ENCODE peak calls at places on chromosomes 5 and 9, in nine cellular contexts. U, I, M, W, F, C, Y, R and K are unnamed samples.

GRCh38 chr9:68981825-68982224 is 32.1 kb downstream of the PRKACG start:
- DNase-seq in U (peak), I (no peak), M (no peak), W (peak), F (no peak), C (peak), Y (no peak), R (no peak), K (no peak)

GRCh38 chr9:127955294-127956015 is 17.8 kb upstream of the DPM2 start:
- DNase-seq in U (peak), I (no peak), M (peak), W (peak), F (peak), C (no peak), Y (no peak), R (peak), K (peak)

GRCh38 chr5:399296-400281 is 43.4 kb upstream of the EXOC3 start:
- DNase-seq in U (peak), I (no peak), M (peak), W (peak), F (peak), C (peak), Y (peak), R (no peak), K (no peak)

GRCh38 chr5:53367727-53368126 is 112.7 kb upstream of the FST start:
- DNase-seq in U (no peak), I (no peak), M (no peak), W (no peak), F (no peak), C (no peak), Y (no peak), R (no peak), K (no peak)

GRCh38 chr5:128559300-128560297 is 21.6 kb upstream of the FBN2 start:
- DNase-seq in U (no peak), I (no peak), M (no peak), W (no peak), F (no peak), C (no peak), Y (no peak), R (no peak), K (no peak)

GRCh38 chr5:14685757-14686156 is 21.2 kb downstream of the OTULIN start:
- DNase-seq in U (peak), I (peak), M (no peak), W (peak), F (peak), C (peak), Y (peak), R (peak), K (peak)

GRCh38 chr9:115165233-115165632 is 47.3 kb upstream of the TNC start:
- DNase-seq in U (no peak), I (no peak), M (no peak), W (no peak), F (no peak), C (no peak), Y (no peak), R (no peak), K (no peak)

GRCh38 chr9:2122299-2122698 is 107.2 kb downstream of the SMARCA2 start:
- DNase-seq in U (no peak), I (no peak), M (no peak), W (no peak), F (no peak), C (no peak), Y (no peak), R (no peak), K (no peak)

GRCh38 chr5:143440448-143441102 is 37.1 kb upstream of the NR3C1 start:
- DNase-seq in U (no peak), I (no peak), M (no peak), W (peak), F (no peak), C (no peak), Y (no peak), R (no peak), K (no peak)